ENCODE peak calls at places on chromosomes 6 and 20, in six cellular contexts. M, K, O, Y, N and P are unnamed samples.

GRCh38 chr6:151154418-151154817 is 85.3 kb upstream of the AKAP12 start:
- DNase-seq in N (peak; percentile 64), K (no peak), M (peak; percentile 10), Y (no peak), O (no peak), P (peak; percentile 86)

GRCh38 chr20:50034567-50035170 is 51.9 kb downstream of the SNAI1 start:
- DNase-seq in K (no peak), Y (no peak), N (no peak), M (peak; percentile 86), O (peak; percentile 37), P (no peak)

GRCh38 chr6:165042912-165043311 is 266.5 kb downstream of the C6orf118 start:
- DNase-seq in N (no peak), M (no peak), K (no peak), Y (no peak), O (no peak), P (no peak)

GRCh38 chr6:659716-660581 is 3.0 kb upstream of the HUS1B start:
- DNase-seq in N (no peak), O (no peak), K (no peak), Y (no peak), M (no peak), P (no peak)

GRCh38 chr20:43096471-43096870 is 93.2 kb downstream of the PTPRT start:
- DNase-seq in K (no peak), O (no peak), M (no peak), Y (no peak), N (no peak), P (no peak)

GRCh38 chr6:154497118-154497517 is 13.4 kb downstream of the CNKSR3 start:
- DNase-seq in Y (no peak), O (no peak), N (no peak), M (no peak), K (no peak), P (no peak)

GRCh38 chr20:38217791-38218565 is 42.6 kb downstream of the KIAA1755 start:
- DNase-seq in K (no peak), M (peak; percentile 92), O (peak; percentile 97), N (peak; percentile 28), Y (peak; percentile 0), P (peak; percentile 23)

GRCh38 chr20:57964011-57964862 is 254.4 kb upstream of the PMEPA1 start:
- DNase-seq in N (no peak), M (no peak), Y (no peak), O (no peak), K (no peak), P (no peak)

GRCh38 chr6:106084973-106085686 is 1.0 kb upstream of the PRDM1 start:
- DNase-seq in K (no peak), Y (no peak), N (no peak), M (no peak), O (peak; percentile 68), P (no peak)

GRCh38 chr20:1274485-1275313 is 8.6 kb downstream of the SNPH start:
- DNase-seq in N (no peak), K (no peak), Y (no peak), O (no peak), M (no peak), P (no peak)

GRCh38 chr6:169417101-169417500 is 163.5 kb upstream of the THBS2 start:
- DNase-seq in O (no peak), N (no peak), K (no peak), Y (no peak), M (no peak), P (no peak)

GRCh38 chr20:4102381-4102780 is 87.0 kb upstream of the RNF24 start:
- DNase-seq in M (no peak), Y (no peak), N (no peak), O (peak; percentile 79), K (no peak), P (no peak)

GRCh38 chr6:30882764-30883475 is 1.4 kb upstream of the DDR1 start:
- DNase-seq in N (peak; percentile 94), O (no peak), K (peak; percentile 93), M (peak; percentile 19), Y (peak; percentile 74), P (peak; percentile 91)

GRCh38 chr6:104943781-104944180 is 13.1 kb upstream of the LIN28B start:
- DNase-seq in M (no peak), Y (no peak), N (no peak), O (peak; percentile 20), K (no peak), P (no peak)

GRCh38 chr6:26104457-26105108 is 17.4 kb downstream of the HFE start:
- DNase-seq in Y (no peak), K (no peak), N (peak; percentile 26), M (no peak), O (no peak), P (no peak)

DNA sequence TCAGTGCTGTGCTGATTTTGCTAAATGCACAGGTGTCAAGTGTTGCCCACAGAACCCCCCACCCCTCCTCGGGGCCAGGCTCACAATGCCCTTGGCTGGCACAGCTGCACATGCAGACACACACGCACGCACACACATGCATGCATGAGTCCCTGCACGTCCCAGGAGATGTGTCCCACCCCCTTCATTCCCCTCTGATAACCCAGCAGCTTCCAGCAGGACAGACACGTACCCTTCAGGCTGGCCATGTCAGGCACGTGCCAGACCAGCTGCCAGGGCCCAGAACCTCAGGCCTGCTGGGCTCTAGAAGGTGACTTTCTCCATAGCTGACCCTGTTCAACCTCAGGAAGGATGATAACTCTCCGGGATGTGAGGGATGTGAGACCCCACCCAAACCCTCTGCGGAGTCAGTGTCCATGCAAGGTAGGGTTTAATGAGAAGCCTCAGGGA is 44.4 kb downstream of the MRPL14 start:
- DNase-seq in M (no peak), K (no peak), O (no peak), N (no peak), Y (no peak), P (no peak)
- H3K4me1 ChIP-seq in M (no peaks in the 10 kb centered on the region), K (no peaks in the 10 kb centered on the region), O (peaks cover 11% of the 10 kb centered on the region), N (peaks cover 9% of the 10 kb centered on the region), Y (peaks cover 43% of the 10 kb centered on the region), P (peaks cover 9% of the 10 kb centered on the region)

GRCh38 chr6:123423130-123423529 is 213.6 kb downstream of the TRDN start:
- DNase-seq in K (no peak), N (no peak), M (no peak), O (no peak), Y (no peak), P (no peak)

GRCh38 chr6:123415844-123416468 is 220.8 kb downstream of the TRDN start:
- DNase-seq in Y (peak; percentile 64), O (peak; percentile 37), K (peak; percentile 36), M (peak; percentile 0), N (peak; percentile 72), P (peak; percentile 57)

GRCh38 chr6:123417411-123417810 is 219.3 kb downstream of the TRDN start:
- DNase-seq in M (no peak), O (no peak), K (no peak), Y (no peak), N (no peak), P (no peak)

GRCh38 chr6:123418101-123418500 is 218.6 kb downstream of the TRDN start:
- DNase-seq in M (no peak), K (no peak), N (no peak), Y (no peak), O (no peak), P (no peak)
- TF ChIP-seq CTCF in M (no peak), K (no peak), N (no peak), Y (no peak), O (no peak), P (no peak)

GRCh38 chr6:143490775-143491174 is 20.7 kb downstream of the FUCA2 start:
- DNase-seq in Y (no peak), K (no peak), O (no peak), M (no peak), N (no peak), P (no peak)
- TF ChIP-seq POLR2A in Y (no peak), K (no peak), O (no peak), M (no peak), N (no peak), P (no peak)

DNA sequence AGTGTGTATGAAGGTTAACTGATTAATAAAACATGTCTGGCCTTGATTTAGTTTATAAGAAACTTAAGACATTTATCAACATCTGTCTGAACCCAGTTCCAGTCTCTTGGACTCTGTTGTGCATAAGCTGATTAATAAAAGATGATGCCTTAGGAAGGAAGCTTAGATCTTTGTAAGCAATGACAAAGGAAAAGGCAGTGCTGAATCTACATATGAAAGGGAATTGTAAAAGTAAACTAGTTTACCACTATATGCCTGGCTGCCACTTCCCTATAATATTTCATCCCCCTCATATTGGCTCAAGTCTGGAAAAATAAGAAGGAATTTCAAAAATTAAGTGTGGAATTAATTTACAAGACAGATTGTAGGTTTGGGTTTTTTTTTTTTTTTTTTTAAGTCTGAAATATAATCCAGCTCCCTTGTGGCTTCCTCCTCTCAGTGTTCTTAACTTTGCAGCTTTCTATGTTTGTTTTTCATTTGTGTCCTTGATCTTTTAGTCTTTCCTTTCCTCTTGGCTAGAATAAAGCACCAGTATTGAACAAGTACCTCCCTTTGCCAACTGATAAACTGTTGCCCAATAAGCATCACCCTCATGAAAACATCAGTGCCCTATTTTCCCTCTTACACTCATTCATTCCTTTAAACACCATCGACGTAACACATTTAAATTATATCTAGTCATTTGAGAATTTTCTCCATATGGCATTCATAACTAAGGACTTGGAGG is 146.6 kb upstream of the TBX18 start:
- DNase-seq in Y (no peak), K (no peak), O (no peak), M (no peak), N (no peak), P (no peak)
- H3K4me1 ChIP-seq in Y (no peaks in the 10 kb centered on the region), K (no peaks in the 10 kb centered on the region), O (no peaks in the 10 kb centered on the region), M (no peaks in the 10 kb centered on the region), N (peaks cover 26% of the 10 kb centered on the region), P (no peaks in the 10 kb centered on the region)

DNA sequence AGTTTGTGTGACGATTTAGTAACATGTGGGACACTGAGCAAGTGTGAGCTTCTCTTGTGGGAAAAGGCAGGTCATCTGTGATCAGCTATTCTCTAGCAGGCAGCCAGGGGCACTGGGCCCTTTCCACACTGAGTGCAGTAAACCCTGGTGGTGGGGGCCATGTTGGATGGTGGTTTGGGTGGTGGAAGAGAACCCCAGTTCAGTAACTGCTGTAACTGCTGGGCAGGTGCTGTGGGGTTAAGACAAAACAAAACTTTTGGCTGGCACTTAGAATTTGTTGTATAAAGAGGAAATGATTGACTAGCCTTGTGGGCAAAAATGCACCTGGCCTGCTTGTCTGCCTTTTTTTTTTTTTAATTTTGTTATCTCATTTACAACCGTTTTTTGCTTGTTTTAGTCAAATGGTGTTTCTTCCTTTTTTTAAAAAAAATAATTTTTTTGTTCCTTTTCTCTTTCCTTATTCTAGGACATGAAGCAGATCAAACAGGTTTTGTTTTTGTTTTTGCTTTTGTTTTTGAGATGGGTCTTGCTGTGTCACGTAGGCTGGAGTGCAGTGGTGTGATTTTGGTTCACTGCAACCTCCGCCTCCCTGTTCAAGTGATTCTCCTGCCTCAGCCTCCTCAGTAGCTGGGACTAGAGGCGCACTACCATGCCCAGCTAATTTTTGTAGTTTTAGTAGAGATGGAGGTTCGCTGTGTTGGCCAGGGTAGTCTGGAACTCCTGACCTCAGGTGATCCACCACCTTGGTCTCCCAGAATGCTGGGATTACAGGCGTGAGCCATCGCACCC is 59.8 kb downstream of the IGF2R start:
- DNase-seq in Y (no peak), K (no peak), M (no peak), O (no peak), N (peak; percentile 67), P (no peak)
- TF ChIP-seq CTCF in Y (no peak), K (no peak), M (no peak), O (no peak), N (peak; percentile 28), P (no peak)

GRCh38 chr6:125957845-125958244 is 1.3 kb downstream of the HINT3 start:
- DNase-seq in Y (no peak), K (peak; percentile 65), M (no peak), O (peak; percentile 65), N (peak; percentile 47), P (no peak)
- TF ChIP-seq POLR2A in Y (no peak), K (peak; percentile 40), M (no peak), O (no peak), N (no peak), P (no peak)